ENCODE peak calls at places on chromosome 14, in ten cellular contexts. J is GM13977; C is activated CD4-positive, alpha-beta T cell treated with anti-CD3 and anti-CD28 coated beads, Interleukin-2, amount 10 ng/mL, durations not matched to agents 7 days and 5 days; A is GM12891; L is GM12865; K is T-helper 22 cell; W is fibroblast of villous mesenchyme; B is mucosa of descending colon; N is CD4-positive, alpha-beta T cell; V is NCI-H1417 treated with DMSO at 0.1 percent for 48 hours. S is an unnamed sample.

GRCh38 chr14:81400852-81401251 is 728 bp upstream of the STON2 start:
- DNase-seq in J (no peak), C (no peak), A (no peak), L (no peak), K (no peak), W (peak), B (no peak), N (no peak), V (no peak), S (no peak)

GRCh38 chr14:40656301-40656700 is 950.4 kb upstream of the LRFN5 start:
- DNase-seq in J (no peak), C (no peak), A (no peak), L (no peak), K (no peak), W (no peak), B (no peak), N (no peak), V (peak), S (no peak)

GRCh38 chr14:23052182-23052623 is 5.1 kb downstream of the CDH24 start:
- DNase-seq in J (no peak), C (no peak), A (no peak), L (no peak), K (no peak), W (no peak), B (no peak), N (no peak), V (no peak), S (no peak)

GRCh38 chr14:31405106-31405505 is 15.2 kb downstream of the HEATR5A start:
- DNase-seq in J (no peak), C (no peak), A (no peak), L (no peak), K (no peak), W (no peak), B (no peak), N (no peak), V (no peak), S (no peak)

GRCh38 chr14:104421892-104422291 is 157.7 kb upstream of the C14orf180 start:
- DNase-seq in J (no peak), C (peak), A (no peak), L (no peak), K (no peak), W (no peak), B (no peak), N (no peak), V (no peak), S (no peak)

GRCh38 chr14:33331176-33331949 is 392.7 kb downstream of the NPAS3 start:
- DNase-seq in J (no peak), C (no peak), A (no peak), L (no peak), K (no peak), W (no peak), B (no peak), N (no peak), V (no peak), S (no peak)

GRCh38 chr14:82009076-82009475 is 475.4 kb upstream of the SEL1L start:
- DNase-seq in J (no peak), C (no peak), A (no peak), L (no peak), K (no peak), W (no peak), B (no peak), N (no peak), V (no peak), S (no peak)

GRCh38 chr14:103089386-103090335 is 4.9 kb upstream of the EXOC3L4 start:
- DNase-seq in J (no peak), C (no peak), A (no peak), L (no peak), K (no peak), W (no peak), B (peak), N (no peak), V (no peak), S (no peak)

GRCh38 chr14:75259510-75259855 is 19.1 kb upstream of the FOS start:
- DNase-seq in J (no peak), C (no peak), A (no peak), L (no peak), K (no peak), W (peak), B (no peak), N (no peak), V (no peak), S (no peak)

GRCh38 chr14:105473033-105473676 is 1.5 kb upstream of the CRIP2 start:
- DNase-seq in J (no peak), C (no peak), A (no peak), L (no peak), K (no peak), W (no peak), B (no peak), N (no peak), V (no peak), S (no peak)

GRCh38 chr14:78446807-78447206 is 276.6 kb downstream of the NRXN3 start:
- DNase-seq in J (no peak), C (no peak), A (no peak), L (no peak), K (no peak), W (no peak), B (no peak), N (no peak), V (no peak), S (no peak)

GRCh38 chr14:20799444-20799843 is 3.2 kb downstream of the RNASE1 start:
- DNase-seq in J (no peak), C (no peak), A (no peak), L (no peak), K (no peak), W (no peak), B (no peak), N (no peak), V (no peak), S (no peak)

GRCh38 chr14:104694991-104695659 is 5.7 kb downstream of the INF2 start:
- DNase-seq in J (no peak), C (peak), A (no peak), L (no peak), K (peak), W (no peak), B (no peak), N (peak), V (peak), S (peak)

GRCh38 chr14:93163570-93163969 is 21.1 kb downstream of the MOAP1 start:
- DNase-seq in J (no peak), C (no peak), A (no peak), L (peak), K (no peak), W (no peak), B (no peak), N (no peak), V (no peak), S (no peak)

GRCh38 chr14:63229330-63230059 is 25.3 kb downstream of the RHOJ start:
- DNase-seq in J (no peak), C (no peak), A (no peak), L (no peak), K (no peak), W (peak), B (no peak), N (no peak), V (no peak), S (no peak)

GRCh38 chr14:105061428-105062047 is 3.7 kb downstream of the GPR132 start:
- DNase-seq in J (peak), C (peak), A (peak), L (peak), K (peak), W (no peak), B (peak), N (peak), V (no peak), S (no peak)

GRCh38 chr14:74014299-74014698 is 4.8 kb downstream of the ENTPD5 start:
- DNase-seq in J (no peak), C (no peak), A (no peak), L (no peak), K (no peak), W (peak), B (no peak), N (no peak), V (no peak), S (no peak)

GRCh38 chr14:63542231-63542999 is 762 bp downstream of the PPP2R5E start:
- DNase-seq in J (no peak), C (peak), A (no peak), L (no peak), K (no peak), W (peak), B (peak), N (no peak), V (no peak), S (peak)

GRCh38 chr14:91830777-91831176 is 36.6 kb downstream of the TC2N start:
- DNase-seq in J (no peak), C (no peak), A (no peak), L (peak), K (no peak), W (no peak), B (no peak), N (no peak), V (no peak), S (no peak)

GRCh38 chr14:100092832-100093231 is 27.6 kb downstream of the EVL start:
- DNase-seq in J (no peak), C (no peak), A (no peak), L (no peak), K (no peak), W (no peak), B (no peak), N (no peak), V (no peak), S (no peak)

GRCh38 chr14:64812412-64812811 is 67.3 kb downstream of the SPTB start:
- DNase-seq in J (no peak), C (no peak), A (no peak), L (peak), K (peak), W (no peak), B (peak), N (peak), V (no peak), S (no peak)

GRCh38 chr14:91870001-91870400 is 2.7 kb upstream of the TC2N start:
- DNase-seq in J (no peak), C (peak), A (no peak), L (no peak), K (peak), W (no peak), B (peak), N (peak), V (no peak), S (peak)

GRCh38 chr14:83713736-83714135 is 1816.2 kb upstream of the FLRT2 start:
- DNase-seq in J (no peak), C (no peak), A (no peak), L (no peak), K (no peak), W (no peak), B (no peak), N (no peak), V (no peak), S (no peak)

GRCh38 chr14:58408681-58409080 is 13.0 kb downstream of the TOMM20L start:
- DNase-seq in J (no peak), C (no peak), A (no peak), L (no peak), K (no peak), W (no peak), B (no peak), N (no peak), V (no peak), S (no peak)

GRCh38 chr14:96893966-96894622 is 96.9 kb downstream of the VRK1 start:
- DNase-seq in J (no peak), C (no peak), A (no peak), L (no peak), K (no peak), W (no peak), B (no peak), N (no peak), V (no peak), S (no peak)

GRCh38 chr14:92625213-92625612 is 111.6 kb downstream of the RIN3 start:
- DNase-seq in J (no peak), C (no peak), A (no peak), L (no peak), K (no peak), W (peak), B (no peak), N (no peak), V (no peak), S (no peak)

GRCh38 chr14:59631237-59631636 is 54.6 kb upstream of the CCDC175 start:
- DNase-seq in J (peak), C (no peak), A (no peak), L (peak), K (no peak), W (no peak), B (no peak), N (no peak), V (no peak), S (no peak)

GRCh38 chr14:53900499-53900898 is 56.1 kb downstream of the BMP4 start:
- DNase-seq in J (no peak), C (no peak), A (no peak), L (peak), K (no peak), W (peak), B (no peak), N (no peak), V (no peak), S (no peak)

GRCh38 chr14:79177106-79177505 is 1006.9 kb downstream of the NRXN3 start:
- DNase-seq in J (no peak), C (no peak), A (no peak), L (no peak), K (no peak), W (no peak), B (no peak), N (no peak), V (no peak), S (no peak)

GRCh38 chr14:21795456-21795855 is 121.8 kb upstream of the OR4E1 start:
- DNase-seq in J (no peak), C (no peak), A (no peak), L (no peak), K (no peak), W (no peak), B (no peak), N (no peak), V (no peak), S (no peak)

GRCh38 chr14:70047598-70048312 is 141.0 kb downstream of the SLC8A3 start:
- DNase-seq in J (no peak), C (no peak), A (no peak), L (no peak), K (no peak), W (no peak), B (no peak), N (no peak), V (no peak), S (no peak)

GRCh38 chr14:52413729-52414453 is 99.8 kb downstream of the PTGER2 start:
- DNase-seq in J (no peak), C (no peak), A (no peak), L (peak), K (no peak), W (peak), B (no peak), N (no peak), V (no peak), S (no peak)

GRCh38 chr14:100524933-100525243 is 62.3 kb downstream of the BEGAIN start:
- DNase-seq in J (peak), C (peak), A (no peak), L (no peak), K (no peak), W (peak), B (peak), N (peak), V (no peak), S (peak)

GRCh38 chr14:80637726-80638619 is 303.6 kb downstream of the CEP128 start:
- DNase-seq in J (no peak), C (no peak), A (no peak), L (no peak), K (no peak), W (no peak), B (no peak), N (no peak), V (no peak), S (no peak)

GRCh38 chr14:101223147-101223546 is 319.6 kb upstream of the RTL1 start:
- DNase-seq in J (no peak), C (no peak), A (no peak), L (no peak), K (no peak), W (no peak), B (no peak), N (no peak), V (no peak), S (peak)

GRCh38 chr14:37588667-37588955 is 6.4 kb downstream of the FOXA1 start:
- DNase-seq in J (peak), C (no peak), A (no peak), L (no peak), K (no peak), W (no peak), B (no peak), N (no peak), V (peak), S (no peak)

GRCh38 chr14:27096091-27096490 is 498.3 kb upstream of the NOVA1 start:
- DNase-seq in J (no peak), C (no peak), A (no peak), L (no peak), K (no peak), W (no peak), B (no peak), N (no peak), V (no peak), S (no peak)

GRCh38 chr14:91693342-91693741 is 38.5 kb downstream of the CATSPERB start:
- DNase-seq in J (no peak), C (no peak), A (no peak), L (no peak), K (no peak), W (no peak), B (no peak), N (no peak), V (no peak), S (no peak)

GRCh38 chr14:100476012-100476822 is 111.0 kb downstream of the BEGAIN start:
- DNase-seq in J (no peak), C (no peak), A (no peak), L (no peak), K (no peak), W (peak), B (no peak), N (no peak), V (peak), S (no peak)

S was measured in DND-41.